ENCODE peak calls at places on chromosome X, in ten cellular contexts. H, O, S, Y, G, N, Q, U, I and J are unnamed samples.

GRCh38 chrX:148771440-148771839 is 271.0 kb downstream of the AFF2 start:
- DNase-seq in H (no peak), O (no peak), S (no peak), Y (no peak), G (no peak), N (no peak), Q (no peak), U (no peak), I (no peak), J (no peak)

GRCh38 chrX:989959-990510 is 222.4 kb downstream of the CRLF2 start:
- DNase-seq in H (peak; percentile 94), O (peak; percentile 61), S (peak; percentile 97), Y (peak; percentile 95), G (peak; percentile 93), N (peak; percentile 92), Q (no peak), U (peak; percentile 10), I (peak; percentile 47), J (peak; percentile 25)

GRCh38 chrX:134782796-134783195 is 124.5 kb upstream of the PLAC1 start:
- DNase-seq in H (no peak), O (peak; percentile 59), S (no peak), Y (no peak), G (no peak), N (no peak), Q (no peak), U (no peak), I (no peak), J (no peak)

GRCh38 chrX:155747520-155747919 is 133.6 kb upstream of the VAMP7 start:
- DNase-seq in H (no peak), O (peak; percentile 10), S (no peak), Y (peak; percentile 20), G (peak; percentile 39), N (peak; percentile 25), Q (peak; percentile 69), U (no peak), I (no peak), J (peak; percentile 25)

GRCh38 chrX:31036895-31037294 is 34.9 kb downstream of the FTHL17 start:
- DNase-seq in H (no peak), O (peak; percentile 60), S (no peak), Y (peak; percentile 15), G (no peak), N (peak; percentile 20), Q (peak; percentile 43), U (peak; percentile 55), I (no peak), J (peak; percentile 16)

GRCh38 chrX:94107981-94108380 is 434.0 kb downstream of the FAM133A start:
- DNase-seq in H (no peak), O (no peak), S (no peak), Y (no peak), G (no peak), N (no peak), Q (no peak), U (no peak), I (no peak), J (no peak)

GRCh38 chrX:150361070-150361776 is 1.9 kb upstream of the MAMLD1 start:
- DNase-seq in H (peak; percentile 52), O (no peak), S (no peak), Y (no peak), G (peak; percentile 73), N (no peak), Q (peak; percentile 38), U (peak; percentile 17), I (no peak), J (no peak)

GRCh38 chrX:29419774-29420553 is 795.4 kb upstream of the MAGEB2 start:
- DNase-seq in H (no peak), O (peak; percentile 88), S (no peak), Y (no peak), G (no peak), N (no peak), Q (no peak), U (no peak), I (no peak), J (no peak)

GRCh38 chrX:130772313-130773140 is 130.5 kb downstream of the ENOX2 start:
- DNase-seq in H (no peak), O (peak; percentile 25), S (no peak), Y (no peak), G (no peak), N (no peak), Q (no peak), U (no peak), I (no peak), J (no peak)

GRCh38 chrX:2628751-2629315 is 62.3 kb upstream of the CD99 start:
- DNase-seq in H (no peak), O (no peak), S (no peak), Y (no peak), G (no peak), N (no peak), Q (no peak), U (no peak), I (no peak), J (no peak)

GRCh38 chrX:21487832-21488231 is 113.6 kb downstream of the CNKSR2 start:
- DNase-seq in H (no peak), O (peak; percentile 1), S (no peak), Y (no peak), G (no peak), N (no peak), Q (no peak), U (no peak), I (no peak), J (no peak)

GRCh38 chrX:129593137-129593536 is 53.1 kb downstream of the OCRL start:
- DNase-seq in H (no peak), O (peak; percentile 26), S (no peak), Y (no peak), G (no peak), N (no peak), Q (no peak), U (no peak), I (no peak), J (no peak)

GRCh38 chrX:38205037-38205436 is 15.6 kb downstream of the SRPX start:
- DNase-seq in H (no peak), O (no peak), S (peak; percentile 4), Y (no peak), G (no peak), N (no peak), Q (no peak), U (no peak), I (no peak), J (no peak)
- H3K27ac ChIP-seq in H (no peak overlapping the region), O (no peak overlapping the region), S (no peak overlapping the region), Y (no peak overlapping the region), G (no peak overlapping the region), N (no peak overlapping the region), Q (no peak overlapping the region), U (no peak overlapping the region), I (no peak overlapping the region), J (no peak overlapping the region)

DNA sequence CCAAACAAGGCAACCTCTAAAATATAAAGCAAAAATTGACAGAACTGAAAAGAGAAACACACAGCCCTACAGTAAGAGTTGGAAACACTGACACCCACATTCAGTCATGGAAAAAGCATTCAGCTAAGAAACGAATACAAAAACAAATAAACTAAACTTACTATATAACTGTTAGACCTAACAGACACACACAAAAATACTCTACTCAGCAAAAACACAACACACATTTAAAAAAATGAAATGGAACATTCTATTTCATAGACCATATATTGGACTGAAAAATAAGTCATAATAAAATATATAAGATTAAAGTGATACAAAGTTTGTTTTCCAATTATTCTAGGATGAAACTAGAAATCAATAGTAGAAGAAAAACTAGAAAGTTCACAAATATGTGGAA is 488.8 kb upstream of the POU3F4 start:
- DNase-seq in H (no peak), O (no peak), S (no peak), Y (no peak), G (no peak), N (no peak), Q (no peak), U (no peak), I (no peak), J (no peak)
- H3K27ac ChIP-seq in H (no peak overlapping the region), O (no peak overlapping the region), S (no peak overlapping the region), Y (no peak overlapping the region), G (no peak overlapping the region), N (no peak overlapping the region), Q (no peak overlapping the region), U (no peak overlapping the region), I (no peak overlapping the region), J (no peak overlapping the region)

DNA sequence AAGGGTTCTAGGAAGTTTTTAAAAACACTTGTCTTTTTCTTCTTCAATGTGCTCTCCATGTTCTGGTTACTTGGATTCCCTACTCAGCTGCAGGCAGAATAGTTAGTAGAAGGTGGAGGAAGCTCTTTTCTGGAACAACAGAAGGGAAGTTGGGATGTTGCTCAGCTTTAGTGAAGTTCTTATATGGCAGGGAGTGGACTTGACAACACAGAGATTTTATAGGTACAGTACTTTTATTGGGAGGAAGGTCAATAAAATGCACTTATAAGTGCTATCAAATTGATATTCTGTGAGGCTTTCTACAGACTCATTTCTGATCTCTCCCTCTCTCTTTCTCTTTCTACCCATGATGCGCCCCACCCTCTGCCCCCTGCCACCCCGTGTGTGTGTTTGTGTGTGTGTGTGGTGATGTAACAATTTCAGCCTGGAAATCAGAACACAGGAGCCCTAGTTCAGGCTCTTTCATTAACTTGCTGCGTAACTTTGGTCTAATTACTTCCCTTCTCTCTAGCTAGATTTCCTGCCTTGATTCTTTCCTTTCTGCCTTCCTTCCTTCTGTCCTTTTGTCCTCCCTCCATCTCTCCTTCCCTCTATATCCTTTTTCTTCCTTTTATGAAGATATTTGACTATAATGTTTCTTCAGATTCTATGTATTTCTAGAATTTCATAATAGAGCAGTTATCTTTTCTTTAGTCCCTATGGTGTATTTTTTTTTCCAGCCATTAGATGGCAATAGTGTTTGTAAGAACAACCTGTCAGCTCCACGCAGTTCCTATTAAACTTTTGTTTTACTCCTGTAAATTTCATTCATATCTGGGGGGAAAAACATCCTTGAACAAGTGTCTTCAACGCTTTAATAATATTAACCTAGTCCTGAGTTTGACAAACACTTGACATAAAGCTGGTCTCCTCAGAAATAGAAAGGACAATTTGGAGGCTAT is 37.1 kb downstream of the HEPH start:
- DNase-seq in H (no peak), O (peak; percentile 33), S (no peak), Y (no peak), G (no peak), N (no peak), Q (no peak), U (no peak), I (no peak), J (no peak)
- H3K27ac ChIP-seq in H (no peak overlapping the region), O (no peak overlapping the region), S (no peak overlapping the region), Y (no peak overlapping the region), G (no peak overlapping the region), N (no peak overlapping the region), Q (no peak overlapping the region), U (no peak overlapping the region), I (no peak overlapping the region), J (no peak overlapping the region)

GRCh38 chrX:24387724-24388123 is 27.3 kb downstream of the SUPT20HL1 start:
- DNase-seq in H (no peak), O (no peak), S (no peak), Y (no peak), G (no peak), N (no peak), Q (no peak), U (no peak), I (no peak), J (no peak)

GRCh38 chrX:24392709-24393108 is 32.3 kb downstream of the SUPT20HL1 start:
- DNase-seq in H (no peak), O (peak; percentile 60), S (no peak), Y (no peak), G (no peak), N (no peak), Q (no peak), U (no peak), I (no peak), J (peak; percentile 27)

GRCh38 chrX:24391843-24392242 is 31.4 kb downstream of the SUPT20HL1 start:
- DNase-seq in H (no peak), O (no peak), S (no peak), Y (no peak), G (no peak), N (no peak), Q (no peak), U (no peak), I (no peak), J (no peak)

GRCh38 chrX:24395775-24396174 is 35.3 kb downstream of the SUPT20HL1 start:
- DNase-seq in H (no peak), O (peak; percentile 82), S (peak; percentile 51), Y (peak; percentile 52), G (no peak), N (peak; percentile 42), Q (no peak), U (peak; percentile 28), I (no peak), J (no peak)

GRCh38 chrX:24391362-24391761 is 30.9 kb downstream of the SUPT20HL1 start:
- DNase-seq in H (no peak), O (no peak), S (no peak), Y (no peak), G (no peak), N (no peak), Q (no peak), U (no peak), I (no peak), J (no peak)
- H3K27ac ChIP-seq in H (no peak overlapping the region), O (no peak overlapping the region), S (no peak overlapping the region), Y (no peak overlapping the region), G (no peak overlapping the region), N (no peak overlapping the region), Q (no peak overlapping the region), U (no peak overlapping the region), I (no peak overlapping the region), J (no peak overlapping the region)